ENCODE peak calls at places on chromosomes 1 and 21, in seven cellular contexts. D, Q, N, Z, A, W and K are unnamed samples.

GRCh38 chr1:96842215-96842614 is 120.6 kb downstream of the PTBP2 start:
- DNase-seq in D (no peak), Q (no peak), N (no peak), Z (no peak), A (no peak), W (no peak), K (peak; percentile 34)

GRCh38 chr1:31639543-31639942 is 5.1 kb downstream of the PEF1 start:
- DNase-seq in D (no peak), Q (no peak), N (no peak), Z (peak; percentile 61), A (no peak), W (no peak), K (peak; percentile 90)

GRCh38 chr1:223887724-223888428 is 42.1 kb upstream of the TP53BP2 start:
- DNase-seq in D (no peak), Q (no peak), N (no peak), Z (peak; percentile 99), A (no peak), W (no peak), K (peak; percentile 98)

GRCh38 chr1:230747139-230747730 is at the start of gene CAPN9:
- DNase-seq in D (no peak), Q (no peak), N (no peak), Z (no peak), A (no peak), W (no peak), K (no peak)

GRCh38 chr1:221517961-221518360 is 223.9 kb downstream of the DUSP10 start:
- DNase-seq in D (no peak), Q (no peak), N (no peak), Z (no peak), A (no peak), W (no peak), K (peak; percentile 56)

GRCh38 chr1:58844176-58844575 is 60.3 kb upstream of the JUN start:
- DNase-seq in D (no peak), Q (no peak), N (no peak), Z (peak; percentile 68), A (no peak), W (no peak), K (peak; percentile 56)

GRCh38 chr21:38669186-38669585 is 136.5 kb upstream of the ETS2 start:
- DNase-seq in D (peak; percentile 49), Q (no peak), N (no peak), Z (peak; percentile 21), A (no peak), W (no peak), K (peak; percentile 66)

GRCh38 chr1:211886551-211886950 is 56.0 kb upstream of the LPGAT1 start:
- DNase-seq in D (no peak), Q (no peak), N (no peak), Z (no peak), A (no peak), W (no peak), K (no peak)

DNA sequence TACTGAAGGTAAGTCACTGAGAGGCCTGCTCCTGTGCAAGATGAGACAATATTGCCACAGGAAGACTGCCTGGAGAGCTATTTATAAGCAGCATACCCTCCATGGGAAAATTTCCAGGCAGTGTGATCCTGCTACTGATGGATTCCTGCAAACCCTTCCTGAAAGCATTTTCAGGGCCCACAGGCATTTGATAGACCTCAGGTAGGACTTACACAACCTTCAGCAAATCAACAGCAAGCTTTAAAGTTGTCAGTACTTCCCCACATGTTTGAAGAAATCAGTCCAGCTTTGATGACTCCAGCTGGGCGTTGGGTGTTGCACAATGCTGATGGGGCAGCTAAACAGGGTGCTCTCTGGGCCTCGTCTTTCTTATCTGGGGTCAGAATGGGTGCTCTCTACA is 108.8 kb downstream of the PLXNA2 start:
- DNase-seq in D (no peak), Q (no peak), N (no peak), Z (peak; percentile 43), A (no peak), W (no peak), K (peak; percentile 55)
- H3K4me1 ChIP-seq in D (peaks cover 21% of the 10 kb centered on the region), Q (no peaks in the 10 kb centered on the region), N (peaks cover 29% of the 10 kb centered on the region), Z (no peaks in the 10 kb centered on the region), A (peaks cover 4% of the 10 kb centered on the region), W (peaks cover 9% of the 10 kb centered on the region), K (peaks cover 13% of the 10 kb centered on the region)

GRCh38 chr21:45887788-45888187 is 93.8 kb upstream of the COL6A1 start:
- DNase-seq in D (no peak), Q (no peak), N (no peak), Z (no peak), A (peak; percentile 68), W (no peak), K (no peak)
- H3K4me1 ChIP-seq in D (no peaks in the 10 kb centered on the region), Q (no peaks in the 10 kb centered on the region), N (peaks cover 9% of the 10 kb centered on the region), Z (peaks cover 7% of the 10 kb centered on the region), A (peaks cover 31% of the 10 kb centered on the region), W (no peaks in the 10 kb centered on the region), K (peaks cover 7% of the 10 kb centered on the region)

DNA sequence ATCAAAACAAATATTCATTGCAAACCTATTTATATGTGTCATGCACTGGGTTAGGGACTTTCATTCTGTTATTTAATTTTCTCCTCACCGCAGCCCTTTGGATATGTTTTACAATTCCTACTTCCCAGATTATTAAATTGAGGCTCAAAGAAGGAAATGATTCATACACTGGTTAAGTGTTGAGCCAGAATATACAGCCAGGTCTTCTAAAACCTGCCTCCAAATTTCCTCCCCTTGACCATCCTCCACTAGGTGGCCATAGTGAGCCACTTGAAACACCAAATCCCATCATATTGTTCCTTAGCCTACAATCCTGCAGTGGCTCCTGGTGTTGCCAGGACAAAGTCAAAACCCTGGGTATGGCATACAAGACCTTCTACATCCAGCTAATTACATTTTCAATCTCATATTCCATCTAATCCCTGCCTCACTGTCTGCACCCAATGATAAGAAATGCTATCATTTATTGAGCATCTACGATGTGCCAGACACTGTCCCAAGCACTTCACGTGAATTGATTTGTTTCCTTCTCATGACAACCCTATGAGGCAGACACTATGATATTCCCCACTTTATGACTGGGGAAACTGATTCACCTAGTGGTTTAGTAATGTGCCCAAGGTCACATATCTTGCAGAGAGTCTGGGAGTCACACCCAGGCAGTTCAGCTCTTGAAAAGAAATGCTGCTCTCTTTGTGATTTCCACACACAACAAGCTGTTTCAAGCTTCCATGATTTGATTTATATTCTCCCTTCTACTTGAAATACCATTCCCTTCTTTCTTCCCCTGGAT is 23.6 kb upstream of the KIRREL1 start:
- DNase-seq in D (peak; percentile 76), Q (no peak), N (no peak), Z (peak; percentile 82), A (peak; percentile 38), W (no peak), K (peak; percentile 91)
- H3K4me1 ChIP-seq in D (peaks cover 7% of the 10 kb centered on the region), Q (no peaks in the 10 kb centered on the region), N (peaks cover 3% of the 10 kb centered on the region), Z (peaks cover 31% of the 10 kb centered on the region), A (no peaks in the 10 kb centered on the region), W (peaks cover 13% of the 10 kb centered on the region), K (peaks cover 29% of the 10 kb centered on the region)

DNA sequence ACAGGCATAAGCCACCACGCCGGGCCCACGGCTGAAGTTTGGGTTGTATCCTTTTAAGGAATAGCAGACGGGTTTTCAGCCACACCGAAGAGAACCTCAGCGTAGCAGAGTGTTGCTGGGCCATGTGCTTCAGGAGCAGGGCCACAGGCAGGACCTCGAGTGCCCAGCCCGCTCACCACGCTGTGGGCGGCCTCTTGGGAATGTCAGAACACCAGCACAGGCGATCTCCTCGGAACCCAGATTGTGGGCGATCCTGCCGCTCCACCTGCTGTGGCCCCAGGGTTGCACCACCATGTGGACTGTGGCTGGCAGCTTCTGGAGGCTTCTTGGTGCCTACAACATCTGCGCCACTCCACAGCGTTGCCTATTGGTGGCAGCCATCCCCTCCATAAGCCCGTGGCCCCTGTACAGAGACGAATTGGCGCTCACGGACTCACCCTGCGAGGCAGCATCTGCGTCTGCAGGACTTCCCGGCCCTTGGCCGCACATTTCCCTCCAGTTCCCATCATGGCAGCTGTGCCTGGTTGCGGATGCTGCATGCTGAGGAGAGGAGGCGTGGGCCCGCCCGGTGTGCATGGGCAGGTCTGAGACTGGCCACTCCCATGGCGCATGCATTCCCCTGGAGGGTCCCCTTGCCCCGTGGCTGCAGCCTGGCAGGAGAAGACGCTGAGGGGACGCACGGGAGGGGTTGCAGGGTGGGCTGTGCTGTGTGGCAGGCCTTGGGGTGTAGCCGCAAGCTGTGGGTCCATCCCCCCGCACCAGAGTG is 69.3 kb downstream of the SKI start:
- DNase-seq in D (no peak), Q (no peak), N (no peak), Z (no peak), A (no peak), W (no peak), K (no peak)
- H3K4me1 ChIP-seq in D (peaks cover 7% of the 10 kb centered on the region), Q (peaks cover 18% of the 10 kb centered on the region), N (peaks cover 93% of the 10 kb centered on the region), Z (peaks cover 31% of the 10 kb centered on the region), A (no peaks in the 10 kb centered on the region), W (no peaks in the 10 kb centered on the region), K (peaks cover 51% of the 10 kb centered on the region)

GRCh38 chr1:112956503-112957132 is 622 bp upstream of the SLC16A1 start:
- DNase-seq in D (peak; percentile 87), Q (peak; percentile 42), N (peak; percentile 53), Z (no peak), A (peak; percentile 38), W (no peak), K (no peak)
- H3K4me1 ChIP-seq in D (peaks cover 10% of the 10 kb centered on the region), Q (no peaks in the 10 kb centered on the region), N (peaks cover 21% of the 10 kb centered on the region), Z (peaks cover 18% of the 10 kb centered on the region), A (peaks cover 3% of the 10 kb centered on the region), W (no peaks in the 10 kb centered on the region), K (peaks cover 30% of the 10 kb centered on the region)

GRCh38 chr1:54271341-54271740 is 71.4 kb downstream of the MRPL37 start:
- DNase-seq in D (no peak), Q (no peak), N (no peak), Z (no peak), A (no peak), W (no peak), K (no peak)
- H3K4me1 ChIP-seq in D (peaks cover 22% of the 10 kb centered on the region), Q (peaks cover 10% of the 10 kb centered on the region), N (peaks cover 42% of the 10 kb centered on the region), Z (peaks cover 46% of the 10 kb centered on the region), A (peaks cover 11% of the 10 kb centered on the region), W (peaks cover 25% of the 10 kb centered on the region), K (peaks cover 42% of the 10 kb centered on the region)

GRCh38 chr21:26167593-26167992 is 3.0 kb downstream of the APP start:
- DNase-seq in D (peak; percentile 68), Q (no peak), N (no peak), Z (no peak), A (no peak), W (no peak), K (no peak)
- H3K4me1 ChIP-seq in D (peaks cover 2% of the 10 kb centered on the region), Q (no peaks in the 10 kb centered on the region), N (peaks cover 43% of the 10 kb centered on the region), Z (peaks cover 24% of the 10 kb centered on the region), A (peaks cover 9% of the 10 kb centered on the region), W (peaks cover 48% of the 10 kb centered on the region), K (peaks cover 23% of the 10 kb centered on the region)

GRCh38 chr21:42782723-42783247 is 96.6 kb downstream of the WDR4 start:
- DNase-seq in D (no peak), Q (no peak), N (no peak), Z (no peak), A (no peak), W (no peak), K (no peak)
- H3K4me1 ChIP-seq in D (peaks cover 15% of the 10 kb centered on the region), Q (peaks cover 6% of the 10 kb centered on the region), N (peaks cover 27% of the 10 kb centered on the region), Z (no peaks in the 10 kb centered on the region), A (peaks cover 6% of the 10 kb centered on the region), W (no peaks in the 10 kb centered on the region), K (no peaks in the 10 kb centered on the region)

GRCh38 chr1:54289061-54289938 is 89.3 kb downstream of the MRPL37 start:
- DNase-seq in D (no peak), Q (no peak), N (no peak), Z (no peak), A (no peak), W (no peak), K (peak; percentile 51)

GRCh38 chr1:54287821-54288220 is 87.9 kb downstream of the MRPL37 start:
- DNase-seq in D (no peak), Q (no peak), N (no peak), Z (peak; percentile 23), A (no peak), W (no peak), K (peak; percentile 79)

GRCh38 chr1:54285815-54286214 is 85.8 kb downstream of the MRPL37 start:
- DNase-seq in D (no peak), Q (no peak), N (no peak), Z (no peak), A (no peak), W (no peak), K (no peak)

GRCh38 chr1:54284781-54285563 is 85.0 kb downstream of the MRPL37 start:
- DNase-seq in D (no peak), Q (no peak), N (no peak), Z (no peak), A (no peak), W (no peak), K (no peak)

GRCh38 chr1:54287176-54287650 is 87.2 kb downstream of the MRPL37 start:
- DNase-seq in D (peak; percentile 66), Q (peak; percentile 38), N (peak; percentile 75), Z (peak; percentile 64), A (peak; percentile 70), W (peak; percentile 77), K (peak; percentile 83)
- H3K4me1 ChIP-seq in D (peaks cover 18% of the 10 kb centered on the region), Q (peaks cover 28% of the 10 kb centered on the region), N (peaks cover 47% of the 10 kb centered on the region), Z (peaks cover 18% of the 10 kb centered on the region), A (peaks cover 18% of the 10 kb centered on the region), W (peaks cover 47% of the 10 kb centered on the region), K (peaks cover 17% of the 10 kb centered on the region)